ENCODE peak calls at places on chromosomes 13 and 19, in eight cellular contexts. H is effector memory CD4-positive, alpha-beta T cell; Q is SJSA1; P is small intestine; M is neuronal stem cell; O is aorta; T is CD4-positive, CD25-positive, alpha-beta regulatory T cell; G is endothelial cell of umbilical vein. B is an unnamed sample. For H3K4me1 and H3K9me3, the result is how much of the 10 kb centered on the place peaks cover.

GRCh38 chr13:98325724-98326123 is 148.7 kb upstream of the RNF113B start:
- DNase-seq in G (no peak), T (no peak), H (no peak), Q (no peak), O (no peak), P (no peak), M (no peak), B (no peak)

GRCh38 chr13:108915095-108915633 is 285.8 kb downstream of the MYO16 start:
- DNase-seq in T (no peak), G (peak), H (no peak), M (no peak), P (peak), O (no peak), Q (no peak), B (no peak)

GRCh38 chr13:91308299-91308698 is 39.2 kb upstream of the MIR17HG start:
- DNase-seq in G (no peak), Q (no peak), P (no peak), M (no peak), H (no peak), T (no peak), O (no peak), B (no peak)

GRCh38 chr19:1067341-1068103 is 555 bp downstream of the ARHGAP45 start:
- DNase-seq in Q (no peak), P (no peak), H (peak), M (no peak), T (peak), G (no peak), O (peak), B (no peak)

GRCh38 chr13:44108345-44108858 is 228.7 kb downstream of the LACC1 start:
- DNase-seq in T (no peak), Q (no peak), O (no peak), G (peak), M (no peak), P (peak), H (no peak), B (no peak)

GRCh38 chr19:47023448-47023794 is 3.8 kb downstream of the NPAS1 start:
- DNase-seq in O (no peak), P (no peak), G (no peak), T (no peak), Q (no peak), H (no peak), M (no peak), B (no peak)

GRCh38 chr19:5960005-5961001 is 17.6 kb downstream of the RANBP3 start:
- DNase-seq in G (no peak), Q (no peak), H (no peak), P (no peak), T (no peak), O (no peak), M (no peak), B (no peak)

GRCh38 chr19:18588611-18589379 is at the start of gene REX1BD:
- DNase-seq in M (peak), Q (peak), O (peak), G (peak), P (peak), T (peak), H (peak), B (peak)

GRCh38 chr13:70098669-70099068 is 9.0 kb upstream of the ATXN8OS start:
- DNase-seq in H (no peak), Q (no peak), G (peak), O (no peak), T (no peak), M (no peak), P (no peak), B (no peak)

GRCh38 chr13:107680115-107680514 is 535.2 kb downstream of the LIG4 start:
- DNase-seq in O (no peak), T (no peak), G (peak), Q (no peak), P (no peak), H (no peak), M (no peak), B (no peak)

GRCh38 chr19:1241417-1242095 is at the start of gene ATP5F1D:
- DNase-seq in G (peak), P (peak), M (peak), O (peak), H (peak), T (peak), Q (peak), B (peak)

GRCh38 chr19:30679286-30679685 is 307.1 kb downstream of the ZNF536 start:
- DNase-seq in G (no peak), T (no peak), P (no peak), H (no peak), M (no peak), O (peak), Q (no peak), B (no peak)

GRCh38 chr19:1020868-1021425 is at the start of gene TMEM259:
- DNase-seq in T (peak), O (peak), M (peak), G (peak), Q (peak), H (peak), P (peak), B (peak)

GRCh38 chr19:40418040-40418439 is 4.9 kb upstream of the PRX start:
- DNase-seq in O (no peak), H (no peak), T (no peak), M (no peak), G (no peak), P (no peak), Q (no peak), B (no peak)

GRCh38 chr19:8638078-8638619 is 7.7 kb downstream of the NFILZ start:
- DNase-seq in G (no peak), Q (peak), M (no peak), H (no peak), P (no peak), O (no peak), T (no peak), B (no peak)

GRCh38 chr13:85332595-85332994 is 466.6 kb downstream of the SLITRK6 start:
- DNase-seq in M (no peak), H (no peak), O (no peak), T (no peak), G (no peak), P (no peak), Q (no peak), B (no peak)

GRCh38 chr13:50730496-50731171 is 112.9 kb downstream of the DLEU7 start:
- DNase-seq in Q (no peak), G (no peak), M (no peak), O (no peak), T (no peak), P (no peak), H (no peak), B (no peak)

DNA sequence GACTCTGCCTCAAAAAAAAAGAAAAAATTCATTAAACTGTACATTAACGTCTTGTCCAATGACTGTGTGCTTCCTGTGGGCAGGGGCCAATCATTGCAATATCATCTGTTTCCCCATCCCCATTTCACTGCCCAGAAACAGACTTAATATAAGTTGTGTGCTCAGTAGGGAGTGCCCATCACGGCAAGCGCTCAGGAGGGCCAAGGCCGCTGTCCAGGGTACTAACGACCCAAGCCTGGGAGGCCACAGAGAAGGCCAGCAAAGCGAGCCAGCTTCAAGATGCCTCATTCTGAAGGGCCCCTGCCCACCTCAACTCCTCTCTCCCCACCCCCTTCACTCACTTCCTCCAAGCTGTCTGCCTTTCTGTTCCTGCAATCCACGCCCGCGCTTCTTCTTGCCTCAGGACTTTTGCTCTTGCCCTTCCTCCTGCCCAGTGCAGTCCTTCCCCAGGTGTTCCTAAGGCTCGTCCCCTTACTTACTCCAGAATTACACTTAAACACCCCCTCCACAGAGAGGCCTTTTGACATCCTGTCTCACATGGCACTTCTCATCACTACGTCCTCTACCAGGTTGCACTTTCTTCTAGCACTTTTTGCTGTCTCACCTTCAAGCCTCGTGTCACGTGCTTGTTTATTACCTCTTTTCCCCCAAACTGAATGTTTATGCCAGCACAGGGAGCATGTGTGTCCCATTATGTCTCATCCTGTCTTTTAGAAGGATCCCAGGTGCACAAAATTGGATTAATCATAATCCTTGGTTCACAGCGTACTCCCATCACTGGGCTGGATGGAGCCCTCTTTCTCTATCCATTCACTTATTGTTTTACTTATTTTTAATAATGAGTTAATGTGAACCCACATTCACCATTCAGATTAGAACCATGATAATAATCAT is 11.3 kb upstream of the POU2F2 start:
- DNase-seq in H (no peak), M (peak), G (peak), O (no peak), Q (no peak), T (no peak), P (no peak), B (no peak)
- H3K4me1 ChIP-seq in H (under half), M (under half), G (under half), O (under half), Q (under half), T (under half), P (under half), B (under half)

GRCh38 chr19:55552620-55553019 is 7.3 kb upstream of the SBK3 start:
- DNase-seq in T (no peak), Q (peak), O (no peak), H (no peak), M (no peak), P (no peak), G (no peak), B (no peak)

GRCh38 chr19:55553217-55554182 is 8.2 kb upstream of the SBK3 start:
- DNase-seq in O (no peak), T (no peak), P (no peak), G (no peak), M (no peak), Q (no peak), H (no peak), B (no peak)

GRCh38 chr19:55552206-55552605 is 6.9 kb upstream of the SBK3 start:
- DNase-seq in P (no peak), H (no peak), M (no peak), G (no peak), O (no peak), Q (no peak), T (no peak), B (no peak)

GRCh38 chr19:55554302-55554701 is 9.0 kb upstream of the SBK3 start:
- DNase-seq in G (no peak), P (no peak), H (no peak), T (no peak), O (no peak), Q (no peak), M (no peak), B (no peak)

DNA sequence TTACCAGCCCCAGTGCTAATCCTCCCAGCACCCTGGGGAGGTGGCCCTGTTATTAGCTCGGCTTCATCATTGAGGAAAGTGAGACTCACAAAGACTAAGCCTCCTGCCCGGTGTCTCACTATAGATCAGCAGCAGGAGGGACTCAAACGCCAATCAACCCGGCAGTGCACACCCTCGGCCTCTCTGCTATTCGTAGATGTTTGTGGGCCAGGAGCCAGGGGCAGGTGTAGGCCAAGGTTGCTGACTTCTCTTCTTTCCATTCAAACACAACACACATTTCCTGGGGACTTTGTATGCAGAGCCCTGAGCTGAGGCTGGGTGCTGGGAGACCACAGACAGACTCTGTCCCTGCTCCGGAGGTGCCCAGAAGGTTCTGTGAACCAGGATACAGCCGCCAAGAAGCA is 9.4 kb upstream of the SBK3 start:
- DNase-seq in O (no peak), T (no peak), H (no peak), Q (no peak), G (no peak), M (no peak), P (peak), B (no peak)
- H3K27ac ChIP-seq in O (no peak), T (no peak), H (no peak), Q (no peak), G (no peak), M (peak), P (no peak), B (no peak)

GRCh38 chr19:43847246-43847645 is 20.1 kb downstream of the ZNF283 start:
- DNase-seq in M (no peak), Q (no peak), T (no peak), G (no peak), O (no peak), P (no peak), H (no peak), B (no peak)

GRCh38 chr19:43841990-43842389 is 14.9 kb downstream of the ZNF283 start:
- DNase-seq in H (no peak), M (no peak), O (no peak), T (no peak), Q (no peak), P (no peak), G (no peak), B (no peak)

GRCh38 chr19:43848821-43849220 is 21.7 kb downstream of the ZNF283 start:
- DNase-seq in M (no peak), G (no peak), H (no peak), O (no peak), T (no peak), Q (no peak), P (no peak), B (no peak)

GRCh38 chr19:43847884-43848283 is 20.8 kb downstream of the ZNF283 start:
- DNase-seq in H (no peak), O (no peak), T (no peak), G (no peak), M (no peak), P (no peak), Q (no peak), B (no peak)
- H3K9me3 ChIP-seq in H (under half), O (under half), T (half or more), G (under half), M (under half), P (under half), Q (under half), B (half or more)

GRCh38 chr13:27635256-27635655 is 13.6 kb downstream of the POLR1D start:
- DNase-seq in T (no peak), G (no peak), O (no peak), Q (no peak), M (no peak), H (no peak), P (no peak), B (no peak)
- H3K4me1 ChIP-seq in T (under half), G (under half), O (under half), Q (under half), M (under half), H (under half), P (under half), B (under half)

B was measured in left lung.